ENCODE peak calls at places on chromosomes 2 and 18, in four cellular contexts. Y, U, H and D are unnamed samples.

GRCh38 chr2:169093535-169093934 is 24.2 kb downstream of the DHRS9 start:
- DNase-seq in Y (no peak), U (no peak), H (no peak), D (no peak)

GRCh38 chr2:206198677-206199076 is 39.0 kb downstream of the EEF1B2 start:
- DNase-seq in Y (no peak), U (no peak), H (no peak), D (no peak)

GRCh38 chr2:78029392-78029995 is 507.3 kb upstream of the LRRTM4 start:
- DNase-seq in Y (no peak), U (no peak), H (no peak), D (no peak)

GRCh38 chr2:145012214-145012670 is 492.3 kb upstream of the ZEB2 start:
- DNase-seq in Y (peak), U (no peak), H (no peak), D (no peak)

GRCh38 chr2:236603361-236604015 is 33.9 kb downstream of the ACKR3 start:
- DNase-seq in Y (no peak), U (no peak), H (no peak), D (no peak)

GRCh38 chr2:230721712-230722111 is 9.1 kb downstream of the CAB39 start:
- DNase-seq in Y (peak), U (no peak), H (peak), D (no peak)

GRCh38 chr2:138071720-138072719 is 107.7 kb downstream of the HNMT start:
- DNase-seq in Y (peak), U (no peak), H (no peak), D (no peak)

GRCh38 chr2:196274387-196274809 is 103.0 kb upstream of the STK17B start:
- DNase-seq in Y (peak), U (peak), H (peak), D (no peak)

GRCh38 chr2:22270341-22270740 is 1114.6 kb upstream of the KLHL29 start:
- DNase-seq in Y (no peak), U (no peak), H (no peak), D (no peak)

GRCh38 chr2:83933743-83934142 is 525.3 kb downstream of the SUCLG1 start:
- DNase-seq in Y (no peak), U (no peak), H (no peak), D (no peak)

GRCh38 chr2:14941151-14941631 is 308.7 kb downstream of the LRATD1 start:
- DNase-seq in Y (peak), U (no peak), H (no peak), D (no peak)

GRCh38 chr18:39513187-39513586 is 1947.6 kb upstream of the CELF4 start:
- DNase-seq in Y (no peak), U (no peak), H (no peak), D (no peak)

GRCh38 chr2:73823916-73824523 is 4.7 kb upstream of the STAMBP start:
- DNase-seq in Y (peak), U (peak), H (peak), D (peak)

GRCh38 chr2:180747728-180748127 is 232.7 kb upstream of the UBE2E3 start:
- DNase-seq in Y (peak), U (peak), H (no peak), D (no peak)

GRCh38 chr18:76410033-76410432 is 85.0 kb downstream of the ZNF516 start:
- DNase-seq in Y (no peak), U (no peak), H (no peak), D (no peak)

GRCh38 chr2:51795248-51795888 is 763.4 kb upstream of the NRXN1 start:
- DNase-seq in Y (no peak), U (peak), H (no peak), D (peak)

GRCh38 chr2:48943436-48943835 is 187.9 kb upstream of the LHCGR start:
- DNase-seq in Y (peak), U (no peak), H (no peak), D (no peak)

DNA sequence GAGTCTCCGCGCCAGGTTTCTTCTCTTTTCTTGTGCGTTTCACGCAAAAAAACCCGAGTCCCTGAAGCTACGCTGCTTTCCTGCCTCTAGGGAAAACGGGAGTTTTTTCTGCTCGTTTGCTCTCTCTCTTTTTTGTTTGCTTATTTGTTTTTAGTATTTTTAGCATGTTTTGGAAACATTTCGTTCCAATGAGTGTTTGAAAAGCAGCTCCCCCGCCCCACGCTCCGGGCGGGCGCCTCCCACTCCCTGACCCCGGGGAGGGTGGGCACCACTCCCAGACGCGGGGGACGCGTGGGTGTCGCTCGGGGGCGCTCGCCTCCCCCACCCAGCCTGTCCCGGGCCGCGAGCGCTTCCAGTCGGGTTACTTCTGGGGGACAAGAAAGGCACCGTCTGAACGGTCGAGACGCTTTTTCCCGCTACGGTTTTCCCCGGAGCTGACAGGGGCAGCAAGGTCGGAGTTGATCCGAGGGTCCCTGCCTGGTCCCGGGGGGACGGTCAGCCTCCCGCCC is 446 bp upstream of the EFHD1 start:
- DNase-seq in Y (peak), U (peak), H (no peak), D (no peak)
- TF ChIP-seq CTCF in Y (no peak), U (no peak), H (no peak), D (no peak)

GRCh38 chr2:200812122-200813022 is 662 bp downstream of the BZW1 start:
- DNase-seq in Y (peak), U (peak), H (peak), D (peak)
- TF ChIP-seq CTCF in Y (peak), U (peak), H (peak), D (peak)

GRCh38 chr2:65297544-65297943 is 69.9 kb downstream of the ACTR2 start:
- DNase-seq in Y (no peak), U (no peak), H (no peak), D (no peak)

GRCh38 chr2:65300134-65300771 is 72.6 kb downstream of the ACTR2 start:
- DNase-seq in Y (peak), U (no peak), H (no peak), D (peak)

GRCh38 chr2:65298089-65298488 is 70.5 kb downstream of the ACTR2 start:
- DNase-seq in Y (no peak), U (no peak), H (no peak), D (no peak)

GRCh38 chr2:65299246-65299645 is 71.6 kb downstream of the ACTR2 start:
- DNase-seq in Y (peak), U (no peak), H (peak), D (peak)

DNA sequence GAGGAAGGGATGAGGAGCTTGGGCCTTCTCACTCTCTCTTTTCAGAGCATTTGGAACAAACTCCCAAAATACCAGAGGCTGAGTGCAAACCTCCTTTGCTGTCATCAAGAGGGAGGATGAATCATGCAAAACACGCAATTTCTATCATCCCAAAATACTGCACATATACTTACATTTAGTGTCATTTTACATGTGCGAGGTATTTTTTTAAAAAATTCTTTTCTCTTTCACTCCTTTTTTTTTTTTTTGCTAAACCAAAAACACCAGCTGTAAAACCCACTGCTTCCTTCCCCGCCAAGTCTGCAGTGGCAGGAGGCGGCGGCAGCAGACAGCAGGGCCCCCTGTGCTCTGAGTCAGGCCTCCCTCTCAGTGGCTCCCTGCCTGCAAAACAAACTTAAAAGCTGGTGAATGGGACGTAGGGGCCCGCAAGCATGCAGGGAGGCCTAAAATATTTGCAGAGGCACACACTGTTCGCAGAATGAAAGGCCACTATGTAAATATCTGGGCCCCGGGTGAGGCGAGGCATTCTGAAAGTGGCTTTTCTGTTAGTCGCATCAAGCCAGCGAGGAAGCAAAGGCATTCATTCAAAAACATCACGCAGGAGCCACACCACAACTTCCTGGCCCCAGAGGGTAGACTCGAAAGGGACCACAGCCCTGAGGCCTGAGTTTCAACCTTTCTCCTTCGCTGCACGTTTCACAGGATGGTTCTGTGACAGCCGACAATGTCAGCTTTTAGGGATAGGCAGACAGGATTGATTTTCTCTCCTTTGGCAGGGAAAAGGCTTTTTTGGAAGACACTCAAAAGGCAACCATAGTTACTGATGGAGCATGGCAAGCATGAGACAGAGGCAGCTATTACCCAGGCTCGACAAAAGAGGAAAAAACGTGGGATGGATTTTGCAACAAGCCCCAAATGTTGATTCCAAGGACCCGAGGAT is 73.4 kb downstream of the ACTR2 start:
- DNase-seq in Y (peak), U (no peak), H (peak), D (peak)
- TF ChIP-seq CTCF in Y (no peak), U (no peak), H (no peak), D (no peak)

GRCh38 chr2:31033032-31033431 is 105.2 kb downstream of the GALNT14 start:
- DNase-seq in Y (no peak), U (no peak), H (no peak), D (no peak)
- TF ChIP-seq CTCF in Y (no peak), U (no peak), H (no peak), D (no peak)